ENCODE peak calls at places on chromosomes 5 and 9, in six cellular contexts. E, M, X, S, T and B are unnamed samples.

GRCh38 chr9:98805506-98806272 is 1.8 kb upstream of the GALNT12 start:
- DNase-seq in M (no peak), S (no peak), T (no peak), E (no peak), X (no peak), B (no peak)

GRCh38 chr5:140054086-140054689 is 11.1 kb upstream of the NRG2 start:
- DNase-seq in X (no peak), E (no peak), M (no peak), T (no peak), S (no peak), B (no peak)

GRCh38 chr5:177071671-177072385 is 14.9 kb upstream of the FGFR4 start:
- DNase-seq in E (peak; percentile 75), S (peak; percentile 74), T (no peak), M (peak; percentile 51), X (peak; percentile 53), B (peak; percentile 71)

GRCh38 chr5:131548190-131548589 is 86.8 kb downstream of the RAPGEF6 start:
- DNase-seq in M (no peak), S (no peak), T (no peak), E (no peak), X (no peak), B (no peak)

GRCh38 chr9:13033959-13034695 is 245.4 kb downstream of the MPDZ start:
- DNase-seq in X (peak; percentile 72), S (peak; percentile 69), M (no peak), E (peak; percentile 7), T (no peak), B (peak; percentile 23)

GRCh38 chr9:86943223-86943870 is 4.0 kb downstream of the GAS1 start:
- DNase-seq in X (peak; percentile 30), M (no peak), E (no peak), S (peak; percentile 35), T (no peak), B (no peak)

GRCh38 chr9:23644326-23644725 is 181.7 kb downstream of the ELAVL2 start:
- DNase-seq in M (no peak), S (no peak), X (no peak), T (no peak), E (no peak), B (no peak)

GRCh38 chr5:96288845-96289185 is 144.2 kb downstream of the PCSK1 start:
- DNase-seq in E (no peak), T (no peak), M (no peak), S (no peak), X (no peak), B (no peak)

GRCh38 chr5:143229426-143229895 is 174.0 kb downstream of the NR3C1 start:
- DNase-seq in M (no peak), S (no peak), T (no peak), E (peak; percentile 39), X (no peak), B (peak; percentile 58)

GRCh38 chr9:123544007-123544827 is 188.2 kb downstream of the CRB2 start:
- DNase-seq in X (no peak), S (peak; percentile 52), E (peak; percentile 36), T (no peak), M (no peak), B (peak; percentile 29)

GRCh38 chr9:28899926-28900325 is 1326.6 kb upstream of the C9orf72 start:
- DNase-seq in T (no peak), S (no peak), X (no peak), E (no peak), M (no peak), B (no peak)

GRCh38 chr5:112546946-112547647 is 128.0 kb upstream of the EPB41L4A start:
- DNase-seq in T (no peak), E (no peak), X (no peak), M (no peak), S (no peak), B (no peak)

GRCh38 chr9:129184743-129185142 is 6.7 kb upstream of the IER5L start:
- DNase-seq in T (no peak), X (no peak), E (no peak), M (no peak), S (no peak), B (no peak)